ENCODE peak calls at places on chromosomes 7 and 10, in four cellular contexts. One of them, this sample, is unnamed.

GRCh38 chr10:129971381-129972144 is 7.5 kb upstream of the EBF3 start:
- DNase-seq in COR-L47: peak
- DNase-seq in AG10803: peak
- DNase-seq in NCI-H774: no peak
- DNase-seq in this sample: no peak

GRCh38 chr10:132878091-132878729 is 64.2 kb downstream of the CFAP46 start:
- DNase-seq in NCI-H774: no peak
- DNase-seq in COR-L47: no peak
- DNase-seq in AG10803: peak
- DNase-seq in this sample: no peak

GRCh38 chr7:2109936-2110585 is 122.7 kb downstream of the MAD1L1 start:
- DNase-seq in NCI-H774: no peak
- DNase-seq in COR-L47: no peak
- DNase-seq in AG10803: peak
- DNase-seq in this sample: peak

GRCh38 chr10:62803993-62804383 is 532 bp upstream of the ADO start:
- DNase-seq in AG10803: peak
- DNase-seq in NCI-H774: no peak
- DNase-seq in COR-L47: peak
- DNase-seq in this sample: no peak

GRCh38 chr10:32174349-32174893 is 118.2 kb upstream of the KIF5B start:
- DNase-seq in NCI-H774: no peak
- DNase-seq in COR-L47: no peak
- DNase-seq in AG10803: no peak
- DNase-seq in this sample: no peak

GRCh38 chr10:98367626-98368451 is 47.1 kb downstream of the PYROXD2 start:
- DNase-seq in NCI-H774: no peak
- DNase-seq in COR-L47: no peak
- DNase-seq in AG10803: no peak
- DNase-seq in this sample: no peak

GRCh38 chr10:34804306-34804705 is 10.8 kb downstream of the PARD3 start:
- DNase-seq in COR-L47: no peak
- DNase-seq in NCI-H774: no peak
- DNase-seq in AG10803: no peak
- DNase-seq in this sample: no peak

GRCh38 chr7:158651968-158652555 is 52.5 kb downstream of the NCAPG2 start:
- DNase-seq in COR-L47: no peak
- DNase-seq in AG10803: peak
- DNase-seq in NCI-H774: no peak
- DNase-seq in this sample: peak

GRCh38 chr10:97179731-97180366 is 5.9 kb downstream of the SLIT1 start:
- DNase-seq in COR-L47: peak
- DNase-seq in AG10803: no peak
- DNase-seq in NCI-H774: no peak
- DNase-seq in this sample: no peak

GRCh38 chr10:48343871-48344598 is 37.6 kb downstream of the MAPK8 start:
- DNase-seq in COR-L47: no peak
- DNase-seq in NCI-H774: no peak
- DNase-seq in AG10803: peak
- DNase-seq in this sample: no peak

GRCh38 chr10:49089789-49090595 is 25.3 kb downstream of the VSTM4 start:
- DNase-seq in AG10803: peak
- DNase-seq in COR-L47: no peak
- DNase-seq in NCI-H774: no peak
- DNase-seq in this sample: no peak

GRCh38 chr10:33163941-33164824 is 170.3 kb downstream of the NRP1 start:
- DNase-seq in NCI-H774: peak
- DNase-seq in AG10803: peak
- DNase-seq in COR-L47: no peak
- DNase-seq in this sample: no peak

GRCh38 chr10:18195060-18195799 is 55.0 kb downstream of the CACNB2 start:
- DNase-seq in AG10803: peak
- DNase-seq in COR-L47: no peak
- DNase-seq in NCI-H774: no peak
- DNase-seq in this sample: no peak

GRCh38 chr7:73766556-73767229 is 3.4 kb downstream of the CLDN3 start:
- DNase-seq in AG10803: no peak
- DNase-seq in NCI-H774: no peak
- DNase-seq in COR-L47: no peak
- DNase-seq in this sample: no peak

GRCh38 chr7:108430664-108431063 is 25.6 kb downstream of the NRCAM start:
- DNase-seq in AG10803: no peak
- DNase-seq in COR-L47: no peak
- DNase-seq in NCI-H774: no peak
- DNase-seq in this sample: no peak

GRCh38 chr10:77320852-77321496 is 316.6 kb downstream of the KCNMA1 start:
- DNase-seq in COR-L47: no peak
- DNase-seq in NCI-H774: no peak
- DNase-seq in AG10803: peak
- DNase-seq in this sample: no peak

GRCh38 chr10:121152935-121153334 is 301.8 kb downstream of the WDR11 start:
- DNase-seq in NCI-H774: no peak
- DNase-seq in COR-L47: no peak
- DNase-seq in AG10803: no peak
- DNase-seq in this sample: no peak

This sample was measured in kidney glomerular epithelial cell.